ENCODE peak calls at places on chromosomes 5 and 9, in ten cellular contexts. K, P, V, M, R, A, L, F, X and U are unnamed samples.

GRCh38 chr9:124291801-124292396 is 34.1 kb downstream of the NEK6 start:
- DNase-seq in R (no peak), V (no peak), F (peak), K (peak), X (no peak), P (peak), L (no peak), A (peak), M (peak), U (no peak)

GRCh38 chr5:7897014-7897600 is 28.2 kb downstream of the MTRR start:
- DNase-seq in R (no peak), A (no peak), L (peak), P (no peak), V (peak), X (peak), K (peak), F (peak), M (peak), U (peak)

GRCh38 chr5:167713186-167713585 is 578.3 kb upstream of the WWC1 start:
- DNase-seq in L (no peak), X (no peak), M (no peak), F (no peak), K (no peak), V (no peak), R (no peak), P (no peak), A (no peak), U (no peak)

GRCh38 chr9:91334053-91334452 is 27.7 kb downstream of the AUH start:
- DNase-seq in R (no peak), F (peak), A (no peak), X (no peak), V (no peak), P (no peak), M (no peak), K (no peak), L (peak), U (peak)

GRCh38 chr5:143521891-143522290 is 118.4 kb upstream of the NR3C1 start:
- DNase-seq in R (no peak), F (no peak), K (no peak), P (no peak), X (no peak), V (no peak), L (no peak), A (no peak), M (no peak), U (no peak)

GRCh38 chr9:114339130-114339908 is 9.7 kb downstream of the ORM2 start:
- DNase-seq in K (peak), R (peak), P (no peak), L (peak), A (no peak), F (peak), M (peak), V (peak), X (peak), U (peak)

GRCh38 chr5:27784317-27784716 is 745.9 kb upstream of the CDH9 start:
- DNase-seq in R (no peak), A (no peak), K (no peak), M (no peak), F (no peak), V (no peak), P (no peak), L (no peak), X (no peak), U (no peak)

GRCh38 chr5:92801921-92802320 is 779.1 kb downstream of the NR2F1-AS1 start:
- DNase-seq in A (no peak), R (no peak), F (peak), M (no peak), L (no peak), K (no peak), X (peak), V (peak), P (no peak), U (no peak)

GRCh38 chr9:6766606-6767005 is 8.8 kb downstream of the KDM4C start:
- DNase-seq in F (no peak), V (no peak), K (no peak), L (no peak), X (no peak), A (no peak), M (no peak), P (no peak), R (no peak), U (no peak)

GRCh38 chr5:175214152-175214551 is 229.8 kb downstream of the DRD1 start:
- DNase-seq in V (peak), A (peak), F (peak), K (no peak), R (no peak), M (no peak), P (no peak), X (peak), L (peak), U (peak)

DNA sequence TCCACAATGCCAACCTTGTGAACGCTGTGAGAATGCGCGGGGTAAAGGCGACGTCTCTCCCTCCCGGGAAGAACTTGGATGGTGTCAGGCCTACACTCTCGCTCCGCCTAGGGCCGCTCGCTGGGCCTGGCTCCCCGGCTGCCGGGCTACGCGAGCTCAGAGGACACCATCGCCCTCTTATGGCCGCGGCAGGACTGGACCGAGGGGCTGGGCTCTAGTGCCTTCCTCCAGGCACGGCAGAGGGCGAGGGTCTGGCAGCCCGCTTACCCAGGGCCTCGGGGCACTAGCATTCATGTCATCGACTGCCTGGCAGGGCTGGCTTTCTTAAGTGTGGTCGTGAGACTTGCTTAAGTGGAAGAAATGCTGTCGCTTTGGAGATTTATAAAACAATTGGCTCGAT is 1.2 kb upstream of the EXOSC2 start:
- DNase-seq in P (no peak), V (no peak), L (no peak), X (no peak), R (peak), F (peak), A (no peak), K (peak), M (no peak), U (peak)
- TF ChIP-seq CTCF in P (no peak), V (peak), L (peak), X (no peak), R (no peak), F (peak), A (no peak), K (no peak), M (no peak), U (peak)

GRCh38 chr9:8831568-8831967 is 1032.0 kb upstream of the DMAC1 start:
- DNase-seq in R (no peak), F (no peak), V (no peak), A (no peak), X (no peak), M (no peak), P (no peak), K (no peak), L (no peak), U (no peak)

GRCh38 chr9:8835291-8835690 is 1035.7 kb upstream of the DMAC1 start:
- DNase-seq in X (no peak), R (no peak), P (no peak), F (no peak), A (no peak), K (no peak), M (no peak), L (no peak), V (no peak), U (peak)

GRCh38 chr9:8832956-8833355 is 1033.4 kb upstream of the DMAC1 start:
- DNase-seq in M (no peak), V (no peak), A (no peak), R (no peak), X (no peak), L (no peak), P (no peak), K (no peak), F (peak), U (no peak)
- TF ChIP-seq CTCF in M (no peak), V (no peak), A (no peak), R (no peak), X (no peak), L (no peak), P (no peak), K (no peak), F (no peak), U (no peak)

GRCh38 chr9:10525972-10526371 is 86.8 kb downstream of the PTPRD start:
- DNase-seq in A (no peak), P (no peak), R (no peak), K (no peak), L (no peak), X (no peak), V (no peak), F (no peak), M (no peak), U (no peak)
- TF ChIP-seq CTCF in A (no peak), P (no peak), R (no peak), K (no peak), L (no peak), X (no peak), V (no peak), F (no peak), M (no peak), U (no peak)

GRCh38 chr5:10724799-10725507 is 36.1 kb downstream of the DAP start:
- DNase-seq in R (no peak), P (no peak), K (no peak), F (peak), M (peak), A (peak), L (peak), X (peak), V (peak), U (peak)
- TF ChIP-seq CTCF in R (no peak), P (no peak), K (no peak), F (peak), M (peak), A (peak), L (peak), X (peak), V (peak), U (no peak)

DNA sequence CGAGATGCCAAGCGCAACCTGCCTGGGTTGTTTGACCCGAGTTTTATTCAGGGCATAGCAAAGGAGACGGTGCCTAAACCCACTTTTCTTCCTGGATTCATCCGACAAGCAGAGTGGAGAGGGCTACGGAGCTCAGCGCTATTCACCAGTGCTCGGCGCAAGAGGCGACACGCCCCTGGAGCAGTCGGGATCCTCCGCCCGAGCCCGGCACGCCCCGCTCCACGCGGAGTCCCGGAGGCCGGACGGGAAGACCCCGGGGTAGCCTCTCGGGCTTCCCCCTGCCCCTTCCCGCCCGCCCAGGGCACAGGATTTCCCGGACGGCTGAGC is 460 bp downstream of the SERINC5 start:
- DNase-seq in K (no peak), M (peak), V (peak), F (peak), L (peak), P (peak), A (peak), X (peak), R (no peak), U (peak)
- TF ChIP-seq CTCF in K (no peak), M (no peak), V (no peak), F (no peak), L (no peak), P (no peak), A (no peak), X (no peak), R (no peak), U (no peak)

DNA sequence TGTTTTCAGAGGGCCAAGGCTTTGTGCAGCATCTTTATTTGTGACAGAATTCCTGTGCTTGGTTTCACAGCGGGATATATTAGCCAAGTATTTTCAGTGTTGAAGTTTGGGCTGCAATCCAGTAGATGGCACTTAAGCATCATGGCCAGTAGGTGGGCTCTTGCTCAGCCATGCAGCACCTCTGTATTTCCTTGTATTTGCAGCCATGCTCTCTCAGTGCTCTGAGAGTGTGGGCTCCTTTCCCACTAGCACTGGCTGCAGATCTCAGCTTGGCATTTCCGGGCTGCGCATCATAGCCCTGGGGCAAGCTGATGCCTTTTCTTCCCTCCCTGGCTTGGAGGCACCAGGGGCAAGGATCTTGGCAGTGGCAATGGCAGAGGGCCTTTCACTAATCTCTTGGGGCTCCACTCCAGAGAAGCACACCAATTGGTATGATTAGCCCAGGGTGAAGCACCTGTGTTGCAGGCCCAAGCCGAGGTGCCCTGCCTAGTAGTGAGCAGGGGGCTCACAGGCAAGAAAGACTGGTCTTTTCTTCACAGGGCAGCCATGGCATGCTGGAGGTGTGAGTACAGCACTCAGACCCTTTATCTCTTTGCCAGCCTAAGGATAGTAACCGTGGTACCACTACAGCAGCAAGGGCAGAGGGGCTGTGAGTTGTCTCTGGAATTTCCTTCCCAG is 48.3 kb downstream of the SLCO6A1 start:
- DNase-seq in A (no peak), L (no peak), M (no peak), V (peak), P (no peak), K (peak), X (peak), F (peak), R (peak), U (peak)
- TF ChIP-seq CTCF in A (no peak), L (no peak), M (no peak), V (peak), P (no peak), K (no peak), X (no peak), F (no peak), R (no peak), U (peak)

GRCh38 chr5:14353661-14354474 is 210.7 kb downstream of the TRIO start:
- DNase-seq in K (no peak), R (no peak), M (no peak), L (no peak), P (no peak), A (no peak), V (no peak), X (peak), F (peak), U (no peak)
- TF ChIP-seq CTCF in K (no peak), R (no peak), M (no peak), L (no peak), P (no peak), A (no peak), V (no peak), X (no peak), F (no peak), U (no peak)

DNA sequence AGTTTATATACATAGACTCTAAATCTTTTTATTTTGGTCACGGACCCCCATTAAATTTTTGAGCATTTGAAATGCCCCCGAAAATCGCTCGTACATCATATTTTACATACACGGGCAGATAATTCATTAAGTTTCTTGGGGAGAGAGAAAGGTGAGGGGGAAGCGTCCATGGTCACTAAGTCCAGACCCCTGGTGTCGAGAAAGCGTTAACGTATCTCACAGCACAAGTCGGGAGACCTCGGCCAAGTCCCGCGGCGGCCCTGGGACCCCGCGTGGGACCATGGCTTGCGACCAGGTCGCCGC is 794 bp downstream of the PTBP3 start:
- DNase-seq in X (no peak), R (no peak), K (no peak), A (no peak), F (no peak), V (no peak), P (no peak), M (no peak), L (no peak), U (no peak)
- TF ChIP-seq CTCF in X (peak), R (no peak), K (no peak), A (no peak), F (peak), V (no peak), P (peak), M (peak), L (peak), U (no peak)

DNA sequence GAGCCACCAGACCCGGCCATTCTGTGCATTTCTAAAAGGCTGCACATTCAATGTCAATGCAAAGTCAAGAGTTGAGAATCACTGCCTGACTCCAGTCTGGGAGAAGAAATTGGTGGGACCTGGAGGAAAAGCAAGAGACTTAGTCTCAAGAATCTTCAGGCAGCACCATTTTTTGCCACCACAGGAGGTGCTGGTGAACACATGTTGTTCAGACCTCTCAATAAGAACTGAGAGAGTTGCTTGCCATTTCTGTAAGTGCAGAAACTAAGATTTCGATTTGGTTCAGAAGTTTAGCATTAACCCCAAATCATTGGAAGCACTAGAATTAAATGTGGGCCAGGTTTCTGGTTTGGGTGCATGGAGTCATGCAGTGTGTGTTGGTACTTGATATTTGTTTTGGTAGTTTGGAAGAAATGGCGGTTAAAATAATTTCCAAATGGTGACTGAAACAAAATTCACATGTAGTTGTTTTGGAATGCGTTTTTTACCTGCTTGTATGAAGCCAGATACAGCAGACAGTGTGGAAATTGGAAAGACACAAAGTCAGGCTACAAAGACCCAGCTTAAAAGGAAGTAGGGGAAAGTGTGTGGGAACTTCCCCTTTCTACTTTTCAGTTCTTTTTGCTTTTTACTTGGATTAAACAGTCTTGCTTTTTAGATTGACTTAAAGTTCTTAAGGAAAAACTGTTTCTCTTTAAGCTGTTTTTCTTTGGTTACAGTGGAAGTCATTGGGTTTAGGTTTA is 20.4 kb downstream of the PDE8B start:
- DNase-seq in R (no peak), A (no peak), F (peak), X (peak), P (no peak), K (no peak), V (no peak), M (no peak), L (no peak), U (peak)
- TF ChIP-seq CTCF in R (no peak), A (no peak), F (peak), X (peak), P (peak), K (no peak), V (peak), M (no peak), L (peak), U (no peak)

DNA sequence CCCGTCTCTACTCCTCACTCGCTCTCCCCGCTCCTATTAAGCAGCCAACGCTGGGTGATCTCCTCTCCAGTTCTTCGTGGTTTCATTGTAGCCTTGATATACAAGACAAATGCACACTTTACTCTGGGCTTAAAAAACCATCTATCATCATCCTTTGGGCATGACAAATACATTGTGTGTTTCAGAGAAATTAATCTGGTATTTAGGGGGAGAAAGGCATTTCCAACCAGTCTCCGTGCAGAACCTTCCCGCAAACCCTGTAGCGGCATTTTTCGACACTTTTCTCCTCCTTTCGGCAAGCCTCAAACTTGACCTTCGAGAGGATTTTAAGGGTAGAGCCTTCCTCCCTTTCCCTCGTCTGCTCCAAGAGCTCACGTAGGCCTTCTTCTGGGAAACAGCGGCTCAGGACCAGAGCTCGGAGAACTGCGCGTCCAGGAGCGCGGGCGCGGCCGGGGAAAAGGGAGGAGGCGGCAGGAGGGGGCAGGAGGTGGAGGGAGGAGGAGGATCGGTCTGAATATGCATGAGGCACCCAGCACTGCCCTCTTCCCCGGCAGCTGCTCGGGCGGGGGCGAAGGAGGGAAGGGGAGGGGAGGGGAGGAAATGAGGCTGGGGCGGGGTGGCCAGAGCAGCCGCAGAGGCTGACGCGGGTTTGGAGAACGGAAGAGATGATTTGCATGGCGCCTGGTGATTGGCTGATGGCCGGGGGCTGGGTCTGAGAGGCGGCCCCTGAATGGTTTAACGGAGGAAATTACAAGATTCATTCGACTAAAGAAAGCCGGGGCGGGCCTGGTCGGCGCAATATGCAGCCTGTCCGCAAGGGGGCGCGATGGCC is 127.6 kb downstream of the TMEM161B start:
- DNase-seq in F (peak), V (peak), K (peak), X (peak), R (peak), P (no peak), M (peak), A (peak), L (peak), U (peak)
- TF ChIP-seq CTCF in F (peak), V (peak), K (peak), X (peak), R (peak), P (no peak), M (peak), A (peak), L (peak), U (peak)